ENCODE peak calls at places on chromosomes 1 and 21, in ten cellular contexts. One of them, this sample, is unnamed.

GRCh38 chr1:40386796-40387195 is 13.3 kb downstream of the SMAP2 start:
- DNase-seq in WTC11: no peak
- DNase-seq in astrocyte of the cerebellum: no peak
- DNase-seq in activated naive CD4-positive, alpha-beta T cell treated with anti-CD3 and anti-CD28 coated beads for 36 hours: no peak
- DNase-seq in islet precursor cell: no peak
- DNase-seq in hippocampal formation: no peak
- DNase-seq in NCI-H1930: no peak
- DNase-seq in progenitor cell of endocrine pancreas: no peak
- DNase-seq in NCI-H69: no peak
- DNase-seq in activated CD4-positive, alpha-beta T cell treated with anti-CD3 and anti-CD28 coated beads for 36 hours: no peak
- DNase-seq in this sample: no peak

GRCh38 chr1:186055846-186056245 is 319.2 kb downstream of the TPR start:
- DNase-seq in WTC11: no peak
- DNase-seq in NCI-H1930: no peak
- DNase-seq in progenitor cell of endocrine pancreas: no peak
- DNase-seq in NCI-H69: no peak
- DNase-seq in astrocyte of the cerebellum: no peak
- DNase-seq in islet precursor cell: no peak
- DNase-seq in hippocampal formation: no peak
- DNase-seq in activated naive CD4-positive, alpha-beta T cell treated with anti-CD3 and anti-CD28 coated beads for 36 hours: no peak
- DNase-seq in activated CD4-positive, alpha-beta T cell treated with anti-CD3 and anti-CD28 coated beads for 36 hours: no peak
- DNase-seq in this sample: no peak

GRCh38 chr1:40185951-40186864 is 25.0 kb downstream of the RLF start:
- DNase-seq in activated naive CD4-positive, alpha-beta T cell treated with anti-CD3 and anti-CD28 coated beads for 36 hours: peak; percentile 69
- DNase-seq in progenitor cell of endocrine pancreas: no peak
- DNase-seq in astrocyte of the cerebellum: peak; percentile 16
- DNase-seq in WTC11: no peak
- DNase-seq in NCI-H1930: no peak
- DNase-seq in islet precursor cell: no peak
- DNase-seq in hippocampal formation: no peak
- DNase-seq in activated CD4-positive, alpha-beta T cell treated with anti-CD3 and anti-CD28 coated beads for 36 hours: peak; percentile 74
- DNase-seq in NCI-H69: no peak
- DNase-seq in this sample: peak; percentile 75

GRCh38 chr1:2344121-2344681 is 47.2 kb downstream of the MORN1 start:
- DNase-seq in islet precursor cell: no peak
- DNase-seq in astrocyte of the cerebellum: no peak
- DNase-seq in hippocampal formation: no peak
- DNase-seq in activated CD4-positive, alpha-beta T cell treated with anti-CD3 and anti-CD28 coated beads for 36 hours: no peak
- DNase-seq in activated naive CD4-positive, alpha-beta T cell treated with anti-CD3 and anti-CD28 coated beads for 36 hours: no peak
- DNase-seq in progenitor cell of endocrine pancreas: no peak
- DNase-seq in NCI-H1930: no peak
- DNase-seq in WTC11: no peak
- DNase-seq in NCI-H69: no peak
- DNase-seq in this sample: no peak

GRCh38 chr1:22612657-22613056 is 23.8 kb upstream of the C1QA start:
- DNase-seq in astrocyte of the cerebellum: no peak
- DNase-seq in islet precursor cell: no peak
- DNase-seq in hippocampal formation: no peak
- DNase-seq in NCI-H1930: no peak
- DNase-seq in WTC11: no peak
- DNase-seq in activated naive CD4-positive, alpha-beta T cell treated with anti-CD3 and anti-CD28 coated beads for 36 hours: no peak
- DNase-seq in NCI-H69: peak; percentile 94
- DNase-seq in activated CD4-positive, alpha-beta T cell treated with anti-CD3 and anti-CD28 coated beads for 36 hours: no peak
- DNase-seq in progenitor cell of endocrine pancreas: no peak
- DNase-seq in this sample: no peak

GRCh38 chr1:155278689-155279160 is 1.5 kb downstream of the HCN3 start:
- DNase-seq in WTC11: no peak
- DNase-seq in NCI-H69: no peak
- DNase-seq in NCI-H1930: no peak
- DNase-seq in activated CD4-positive, alpha-beta T cell treated with anti-CD3 and anti-CD28 coated beads for 36 hours: no peak
- DNase-seq in progenitor cell of endocrine pancreas: no peak
- DNase-seq in islet precursor cell: no peak
- DNase-seq in hippocampal formation: no peak
- DNase-seq in astrocyte of the cerebellum: no peak
- DNase-seq in activated naive CD4-positive, alpha-beta T cell treated with anti-CD3 and anti-CD28 coated beads for 36 hours: no peak
- DNase-seq in this sample: no peak

GRCh38 chr1:153342178-153342577 is 6.5 kb downstream of the PGLYRP4 start:
- DNase-seq in islet precursor cell: no peak
- DNase-seq in activated naive CD4-positive, alpha-beta T cell treated with anti-CD3 and anti-CD28 coated beads for 36 hours: no peak
- DNase-seq in NCI-H1930: no peak
- DNase-seq in astrocyte of the cerebellum: no peak
- DNase-seq in activated CD4-positive, alpha-beta T cell treated with anti-CD3 and anti-CD28 coated beads for 36 hours: no peak
- DNase-seq in WTC11: no peak
- DNase-seq in hippocampal formation: no peak
- DNase-seq in NCI-H69: no peak
- DNase-seq in progenitor cell of endocrine pancreas: no peak
- DNase-seq in this sample: no peak

GRCh38 chr21:35855463-35855862 is 204.9 kb downstream of the SETD4 start:
- DNase-seq in islet precursor cell: no peak
- DNase-seq in NCI-H69: no peak
- DNase-seq in activated naive CD4-positive, alpha-beta T cell treated with anti-CD3 and anti-CD28 coated beads for 36 hours: no peak
- DNase-seq in NCI-H1930: no peak
- DNase-seq in hippocampal formation: no peak
- DNase-seq in progenitor cell of endocrine pancreas: no peak
- DNase-seq in WTC11: no peak
- DNase-seq in astrocyte of the cerebellum: no peak
- DNase-seq in activated CD4-positive, alpha-beta T cell treated with anti-CD3 and anti-CD28 coated beads for 36 hours: no peak
- DNase-seq in this sample: no peak

GRCh38 chr1:59107516-59107915 is 189.4 kb upstream of the FGGY start:
- DNase-seq in WTC11: no peak
- DNase-seq in hippocampal formation: peak; percentile 54
- DNase-seq in islet precursor cell: no peak
- DNase-seq in activated CD4-positive, alpha-beta T cell treated with anti-CD3 and anti-CD28 coated beads for 36 hours: no peak
- DNase-seq in NCI-H1930: no peak
- DNase-seq in astrocyte of the cerebellum: no peak
- DNase-seq in NCI-H69: peak; percentile 17
- DNase-seq in activated naive CD4-positive, alpha-beta T cell treated with anti-CD3 and anti-CD28 coated beads for 36 hours: no peak
- DNase-seq in progenitor cell of endocrine pancreas: no peak
- DNase-seq in this sample: no peak

GRCh38 chr1:110433803-110434202 is 17.1 kb upstream of the PROK1 start:
- DNase-seq in activated CD4-positive, alpha-beta T cell treated with anti-CD3 and anti-CD28 coated beads for 36 hours: peak; percentile 7
- DNase-seq in NCI-H69: peak; percentile 21
- DNase-seq in hippocampal formation: no peak
- DNase-seq in NCI-H1930: no peak
- DNase-seq in islet precursor cell: peak; percentile 96
- DNase-seq in progenitor cell of endocrine pancreas: peak; percentile 15
- DNase-seq in activated naive CD4-positive, alpha-beta T cell treated with anti-CD3 and anti-CD28 coated beads for 36 hours: no peak
- DNase-seq in WTC11: peak; percentile 68
- DNase-seq in astrocyte of the cerebellum: no peak
- DNase-seq in this sample: peak; percentile 11

GRCh38 chr1:20528221-20528620 is 20.3 kb upstream of the MUL1 start:
- DNase-seq in NCI-H1930: no peak
- DNase-seq in astrocyte of the cerebellum: no peak
- DNase-seq in islet precursor cell: no peak
- DNase-seq in NCI-H69: no peak
- DNase-seq in activated naive CD4-positive, alpha-beta T cell treated with anti-CD3 and anti-CD28 coated beads for 36 hours: no peak
- DNase-seq in WTC11: no peak
- DNase-seq in hippocampal formation: no peak
- DNase-seq in progenitor cell of endocrine pancreas: no peak
- DNase-seq in activated CD4-positive, alpha-beta T cell treated with anti-CD3 and anti-CD28 coated beads for 36 hours: no peak
- DNase-seq in this sample: no peak

GRCh38 chr1:113142791-113143190 is 69.8 kb downstream of the LRIG2 start:
- DNase-seq in progenitor cell of endocrine pancreas: no peak
- DNase-seq in WTC11: no peak
- DNase-seq in astrocyte of the cerebellum: peak; percentile 79
- DNase-seq in NCI-H69: no peak
- DNase-seq in islet precursor cell: peak; percentile 84
- DNase-seq in activated naive CD4-positive, alpha-beta T cell treated with anti-CD3 and anti-CD28 coated beads for 36 hours: no peak
- DNase-seq in NCI-H1930: no peak
- DNase-seq in hippocampal formation: no peak
- DNase-seq in activated CD4-positive, alpha-beta T cell treated with anti-CD3 and anti-CD28 coated beads for 36 hours: no peak
- DNase-seq in this sample: no peak

GRCh38 chr1:22553991-22554522 is 9.2 kb upstream of the EPHA8 start:
- DNase-seq in astrocyte of the cerebellum: no peak
- DNase-seq in hippocampal formation: no peak
- DNase-seq in activated CD4-positive, alpha-beta T cell treated with anti-CD3 and anti-CD28 coated beads for 36 hours: no peak
- DNase-seq in WTC11: no peak
- DNase-seq in progenitor cell of endocrine pancreas: no peak
- DNase-seq in activated naive CD4-positive, alpha-beta T cell treated with anti-CD3 and anti-CD28 coated beads for 36 hours: no peak
- DNase-seq in islet precursor cell: no peak
- DNase-seq in NCI-H1930: no peak
- DNase-seq in NCI-H69: peak; percentile 4
- DNase-seq in this sample: no peak

GRCh38 chr1:14866841-14867626 is 268.5 kb downstream of the KAZN start:
- DNase-seq in activated naive CD4-positive, alpha-beta T cell treated with anti-CD3 and anti-CD28 coated beads for 36 hours: no peak
- DNase-seq in hippocampal formation: no peak
- DNase-seq in NCI-H69: no peak
- DNase-seq in astrocyte of the cerebellum: no peak
- DNase-seq in islet precursor cell: no peak
- DNase-seq in activated CD4-positive, alpha-beta T cell treated with anti-CD3 and anti-CD28 coated beads for 36 hours: no peak
- DNase-seq in progenitor cell of endocrine pancreas: no peak
- DNase-seq in NCI-H1930: no peak
- DNase-seq in WTC11: peak; percentile 26
- DNase-seq in this sample: no peak

GRCh38 chr1:93775224-93775623 is 93.6 kb upstream of the BCAR3 start:
- DNase-seq in hippocampal formation: no peak
- DNase-seq in WTC11: no peak
- DNase-seq in progenitor cell of endocrine pancreas: no peak
- DNase-seq in NCI-H1930: no peak
- DNase-seq in islet precursor cell: peak; percentile 82
- DNase-seq in activated CD4-positive, alpha-beta T cell treated with anti-CD3 and anti-CD28 coated beads for 36 hours: no peak
- DNase-seq in activated naive CD4-positive, alpha-beta T cell treated with anti-CD3 and anti-CD28 coated beads for 36 hours: no peak
- DNase-seq in NCI-H69: peak; percentile 32
- DNase-seq in astrocyte of the cerebellum: no peak
- DNase-seq in this sample: no peak

GRCh38 chr1:228362884-228363450 is 43.7 kb downstream of the TRIM11 start:
- DNase-seq in activated CD4-positive, alpha-beta T cell treated with anti-CD3 and anti-CD28 coated beads for 36 hours: no peak
- DNase-seq in NCI-H69: no peak
- DNase-seq in islet precursor cell: no peak
- DNase-seq in hippocampal formation: no peak
- DNase-seq in NCI-H1930: no peak
- DNase-seq in progenitor cell of endocrine pancreas: no peak
- DNase-seq in astrocyte of the cerebellum: no peak
- DNase-seq in WTC11: no peak
- DNase-seq in activated naive CD4-positive, alpha-beta T cell treated with anti-CD3 and anti-CD28 coated beads for 36 hours: no peak
- DNase-seq in this sample: no peak

GRCh38 chr21:37214952-37215351 is 52.2 kb downstream of the VPS26C start:
- DNase-seq in progenitor cell of endocrine pancreas: no peak
- DNase-seq in NCI-H1930: no peak
- DNase-seq in NCI-H69: no peak
- DNase-seq in astrocyte of the cerebellum: no peak
- DNase-seq in activated CD4-positive, alpha-beta T cell treated with anti-CD3 and anti-CD28 coated beads for 36 hours: no peak
- DNase-seq in WTC11: no peak
- DNase-seq in islet precursor cell: peak; percentile 1
- DNase-seq in activated naive CD4-positive, alpha-beta T cell treated with anti-CD3 and anti-CD28 coated beads for 36 hours: no peak
- DNase-seq in hippocampal formation: no peak
- DNase-seq in this sample: no peak

GRCh38 chr1:40133122-40133665 is 28.0 kb upstream of the RLF start:
- DNase-seq in islet precursor cell: no peak
- DNase-seq in NCI-H1930: no peak
- DNase-seq in hippocampal formation: no peak
- DNase-seq in NCI-H69: no peak
- DNase-seq in astrocyte of the cerebellum: no peak
- DNase-seq in progenitor cell of endocrine pancreas: no peak
- DNase-seq in activated CD4-positive, alpha-beta T cell treated with anti-CD3 and anti-CD28 coated beads for 36 hours: no peak
- DNase-seq in activated naive CD4-positive, alpha-beta T cell treated with anti-CD3 and anti-CD28 coated beads for 36 hours: no peak
- DNase-seq in WTC11: no peak
- DNase-seq in this sample: no peak